ENCODE peak calls at places on chromosomes 2 and 18, in five cellular contexts. N, Y, V, G and S are unnamed samples.

GRCh38 chr2:113892004-113892740 is 2.3 kb downstream of the ACTR3 start:
- DNase-seq in N (no peak), Y (no peak), V (no peak), G (no peak), S (no peak)

GRCh38 chr2:211877061-211877460 is 661.5 kb downstream of the ERBB4 start:
- DNase-seq in N (no peak), Y (no peak), V (no peak), G (no peak), S (no peak)

GRCh38 chr18:37920865-37921264 is 355.3 kb upstream of the CELF4 start:
- DNase-seq in N (no peak), Y (no peak), V (no peak), G (no peak), S (no peak)

GRCh38 chr2:204177977-204178522 is 241.5 kb downstream of the ICOS start:
- DNase-seq in N (no peak), Y (peak), V (peak), G (peak), S (no peak)

GRCh38 chr18:2150566-2150965 is 420.7 kb downstream of the METTL4 start:
- DNase-seq in N (no peak), Y (no peak), V (no peak), G (no peak), S (no peak)

GRCh38 chr18:1527805-1528204 is 623.1 kb downstream of the ADCYAP1 start:
- DNase-seq in N (no peak), Y (no peak), V (no peak), G (no peak), S (no peak)

GRCh38 chr2:36561223-36561944 is 36.6 kb downstream of the FEZ2 start:
- DNase-seq in N (peak), Y (no peak), V (no peak), G (no peak), S (no peak)

GRCh38 chr2:126782648-126783047 is 116.0 kb upstream of the TEX51 start:
- DNase-seq in N (no peak), Y (no peak), V (no peak), G (no peak), S (no peak)

GRCh38 chr2:50346104-50346503 is 685.8 kb downstream of the NRXN1 start:
- DNase-seq in N (no peak), Y (no peak), V (no peak), G (no peak), S (no peak)

GRCh38 chr2:96864343-96865091 is 5.4 kb downstream of the SEMA4C start:
- DNase-seq in N (no peak), Y (no peak), V (peak), G (no peak), S (no peak)

GRCh38 chr2:113273031-113273551 is 5.6 kb downstream of the PAX8 start:
- DNase-seq in N (no peak), Y (no peak), V (no peak), G (no peak), S (no peak)

GRCh38 chr2:137675584-137676327 is 288.5 kb upstream of the HNMT start:
- DNase-seq in N (no peak), Y (peak), V (no peak), G (no peak), S (no peak)

GRCh38 chr2:37377187-37377532 is 32.7 kb downstream of the QPCT start:
- DNase-seq in N (peak), Y (no peak), V (no peak), G (no peak), S (no peak)

GRCh38 chr2:182181381-182181780 is 195.7 kb downstream of the PPP1R1C start:
- DNase-seq in N (no peak), Y (no peak), V (no peak), G (no peak), S (no peak)

GRCh38 chr2:240836781-240837467 is 16.9 kb upstream of the KIF1A start:
- DNase-seq in N (peak), Y (no peak), V (peak), G (no peak), S (no peak)

GRCh38 chr2:226489765-226490164 is 309.9 kb downstream of the IRS1 start:
- DNase-seq in N (peak), Y (no peak), V (no peak), G (no peak), S (no peak)

GRCh38 chr2:59684101-59684770 is 869.2 kb downstream of the BCL11A start:
- DNase-seq in N (no peak), Y (no peak), V (no peak), G (no peak), S (peak)

GRCh38 chr2:219059375-219059724 is 1.4 kb downstream of the IHH start:
- DNase-seq in N (no peak), Y (no peak), V (no peak), G (no peak), S (no peak)

GRCh38 chr2:55954306-55955035 is 30.9 kb upstream of the EFEMP1 start:
- DNase-seq in N (peak), Y (no peak), V (no peak), G (no peak), S (no peak)

GRCh38 chr18:9043581-9043980 is 58.9 kb upstream of the NDUFV2 start:
- DNase-seq in N (no peak), Y (no peak), V (no peak), G (no peak), S (no peak)

GRCh38 chr18:49020129-49020528 is 69.4 kb upstream of the SMAD7 start:
- DNase-seq in N (no peak), Y (no peak), V (no peak), G (no peak), S (no peak)

GRCh38 chr2:28583899-28584553 is 88.2 kb downstream of the PLB1 start:
- DNase-seq in N (peak), Y (peak), V (peak), G (peak), S (peak)

GRCh38 chr2:108884629-108885028 is 98.1 kb downstream of the CCDC138 start:
- DNase-seq in N (no peak), Y (no peak), V (no peak), G (no peak), S (no peak)

GRCh38 chr18:75075016-75075305 is 134.0 kb downstream of the PTGR3 start:
- DNase-seq in N (no peak), Y (no peak), V (no peak), G (no peak), S (no peak)

GRCh38 chr2:20475567-20475952 is 28.7 kb downstream of the RHOB start:
- DNase-seq in N (no peak), Y (no peak), V (no peak), G (no peak), S (no peak)

GRCh38 chr18:27130029-27130428 is 55.1 kb downstream of the CHST9 start:
- DNase-seq in N (no peak), Y (no peak), V (no peak), G (no peak), S (no peak)

GRCh38 chr2:23823863-23824262 is 103.1 kb downstream of the ATAD2B start:
- DNase-seq in N (no peak), Y (no peak), V (no peak), G (no peak), S (no peak)

GRCh38 chr2:33275689-33276444 is 200.6 kb upstream of the RASGRP3 start:
- DNase-seq in N (peak), Y (no peak), V (peak), G (no peak), S (peak)

GRCh38 chr2:197707316-197708213 is 2.4 kb downstream of the MARS2 start:
- DNase-seq in N (peak), Y (peak), V (no peak), G (peak), S (peak)

GRCh38 chr2:200442471-200442870 is 67.4 kb downstream of the KCTD18 start:
- DNase-seq in N (peak), Y (no peak), V (no peak), G (no peak), S (no peak)

GRCh38 chr2:121480826-121481225 is 49.9 kb upstream of the RNU4ATAC start:
- DNase-seq in N (no peak), Y (no peak), V (no peak), G (no peak), S (peak)

GRCh38 chr2:170313636-170314348 is 135.8 kb downstream of the MYO3B start:
- DNase-seq in N (no peak), Y (no peak), V (no peak), G (no peak), S (no peak)